ENCODE peak calls at places on chromosomes 6 and 20, in four cellular contexts. N is HCT116, H is MM.1S, Z is hepatocyte. G is an unnamed sample.

GRCh38 chr6:10513544-10513943 is 7.6 kb upstream of the GCNT2 start:
- DNase-seq in N (no peak), H (no peak), Z (no peak), G (no peak)

GRCh38 chr6:169812257-169812644 is 60.8 kb downstream of the ERMARD start:
- DNase-seq in N (no peak), Z (no peak), H (no peak), G (no peak)

GRCh38 chr20:62350098-62350628 is 16.9 kb downstream of the LAMA5 start:
- DNase-seq in N (peak; percentile 87), H (no peak), Z (peak; percentile 83), G (no peak)

GRCh38 chr6:52724406-52725121 is 38.7 kb downstream of the GSTA2 start:
- DNase-seq in N (peak; percentile 63), Z (peak; percentile 85), H (peak; percentile 82), G (peak; percentile 62)

GRCh38 chr6:26312096-26312463 is 52.9 kb upstream of the BTN3A2 start:
- DNase-seq in N (no peak), H (no peak), Z (no peak), G (no peak)

GRCh38 chr20:20465259-20465658 is 97.4 kb downstream of the INSM1 start:
- DNase-seq in N (no peak), Z (no peak), H (no peak), G (peak; percentile 13)

GRCh38 chr6:152897807-152898399 is 84.9 kb downstream of the FBXO5 start:
- DNase-seq in H (peak; percentile 46), Z (peak; percentile 70), N (peak; percentile 42), G (peak; percentile 49)

GRCh38 chr6:119620846-119621570 is 271.4 kb upstream of the MAN1A1 start:
- DNase-seq in Z (peak; percentile 22), H (no peak), N (peak; percentile 37), G (no peak)

GRCh38 chr6:5025911-5026819 is 22.3 kb upstream of the RPP40 start:
- DNase-seq in N (no peak), H (no peak), Z (peak; percentile 78), G (no peak)

GRCh38 chr6:113997106-113997505 is 26.2 kb upstream of the HDAC2 start:
- DNase-seq in N (peak; percentile 57), Z (no peak), H (no peak), G (no peak)

GRCh38 chr6:16276991-16277981 is 38.9 kb downstream of the GMPR start:
- DNase-seq in H (peak; percentile 57), N (peak; percentile 83), Z (peak; percentile 94), G (peak; percentile 7)

GRCh38 chr6:41770381-41771057 is 9.2 kb downstream of the FRS3 start:
- DNase-seq in Z (no peak), H (no peak), N (no peak), G (no peak)

GRCh38 chr20:5654557-5654956 is 95.6 kb upstream of the SHLD1 start:
- DNase-seq in Z (peak; percentile 65), H (no peak), N (no peak), G (no peak)

GRCh38 chr6:70135219-70135769 is 167.6 kb downstream of the COL9A1 start:
- DNase-seq in N (no peak), Z (no peak), H (no peak), G (no peak)

GRCh38 chr6:51753635-51754034 is 333.8 kb downstream of the PKHD1 start:
- DNase-seq in H (no peak), N (no peak), Z (peak; percentile 31), G (peak; percentile 4)

GRCh38 chr6:107665386-107665785 is 158.7 kb downstream of the SCML4 start:
- DNase-seq in Z (no peak), H (no peak), N (no peak), G (no peak)

GRCh38 chr20:53789913-53790675 is 196.5 kb upstream of the ZNF217 start:
- DNase-seq in N (no peak), Z (no peak), H (no peak), G (no peak)

GRCh38 chr20:53795170-53795569 is 201.5 kb upstream of the ZNF217 start:
- DNase-seq in N (no peak), Z (no peak), H (no peak), G (no peak)

GRCh38 chr20:53794529-53795115 is 201.0 kb upstream of the ZNF217 start:
- DNase-seq in H (no peak), Z (no peak), N (no peak), G (no peak)

GRCh38 chr20:53793783-53794383 is 200.2 kb upstream of the ZNF217 start:
- DNase-seq in H (no peak), N (no peak), Z (no peak), G (no peak)

GRCh38 chr20:53792946-53793536 is 199.4 kb upstream of the ZNF217 start:
- DNase-seq in Z (no peak), H (no peak), N (no peak), G (no peak)
- H2AFZ ChIP-seq in Z (no peak overlapping the region), H (no peak overlapping the region), N (no peak overlapping the region), G (no peak overlapping the region)

DNA sequence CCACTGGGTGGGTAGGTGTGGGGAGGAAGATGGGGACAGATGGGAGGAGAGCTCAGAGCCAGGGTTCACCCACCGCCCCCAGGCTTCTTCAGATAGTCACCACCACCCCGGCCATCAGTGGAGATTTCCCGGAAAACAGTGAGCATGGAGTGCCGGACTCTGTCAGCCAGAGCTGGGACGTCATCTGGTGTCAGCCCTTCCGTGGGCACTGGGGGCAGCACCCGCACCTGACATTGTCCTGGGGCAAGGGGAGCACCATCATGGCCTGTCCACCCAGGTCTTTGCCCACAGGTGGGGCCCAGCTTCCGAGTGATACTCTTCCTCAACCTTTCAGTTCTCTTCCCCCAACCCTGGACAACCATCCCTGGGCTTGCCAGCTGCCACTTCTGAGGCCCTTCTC is 4.8 kb downstream of the EGFL8 start:
- DNase-seq in N (no peak), Z (no peak), H (no peak), G (no peak)
- TF ChIP-seq CTCF in N (peak; percentile 8), Z (no peak), H (no peak), G (peak; percentile 31)

DNA sequence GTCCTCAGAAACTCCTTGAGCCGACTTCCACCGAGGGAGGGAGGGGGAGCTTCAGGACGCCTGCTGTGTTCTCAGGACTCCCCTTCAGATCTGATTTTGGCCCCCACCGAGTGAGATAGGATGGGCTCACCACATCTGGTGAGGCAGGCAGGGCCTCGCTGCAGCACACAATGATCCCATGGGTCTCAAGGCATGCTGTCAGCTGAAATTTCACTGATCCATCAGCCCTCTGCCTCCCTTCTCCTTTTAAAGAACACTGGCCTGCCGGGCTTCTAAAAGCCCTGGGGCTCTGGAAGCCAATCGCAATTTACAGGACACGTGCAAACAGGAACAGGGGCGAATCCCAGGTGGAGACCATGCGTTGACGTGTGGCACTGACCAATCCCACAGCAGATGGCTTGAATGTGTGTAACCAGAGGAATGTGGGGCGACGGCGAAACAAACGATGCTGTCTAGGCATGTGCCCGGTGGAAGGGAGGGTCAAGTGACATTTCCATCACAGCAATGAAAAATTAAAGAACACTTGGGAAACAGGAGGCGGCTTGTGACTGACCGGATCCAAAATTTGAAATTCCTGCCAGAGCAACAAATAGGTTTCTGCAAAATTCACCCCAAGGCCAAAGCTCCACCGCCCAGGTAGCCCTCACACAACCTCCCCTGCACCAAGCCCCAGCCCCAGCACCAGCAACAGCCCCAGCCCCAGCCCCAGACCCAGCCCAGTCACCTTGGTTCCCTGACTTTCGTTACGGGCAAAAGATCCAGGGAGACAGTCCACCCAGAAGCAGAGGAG is 167.1 kb upstream of the ZNF337 start:
- DNase-seq in Z (no peak), H (no peak), N (no peak), G (no peak)
- H2AFZ ChIP-seq in Z (no peak overlapping the region), H (peak overlapping the region; percentile 71), N (peak overlapping the region; percentile 72), G (no peak overlapping the region)

GRCh38 chr6:99612551-99613397 is 6.1 kb downstream of the PRDM13 start:
- DNase-seq in N (no peak), Z (no peak), H (no peak), G (no peak)

GRCh38 chr6:99613398-99613704 is 6.7 kb downstream of the PRDM13 start:
- DNase-seq in Z (peak; percentile 65), H (peak; percentile 48), N (no peak), G (peak; percentile 24)

GRCh38 chr6:99617131-99617530 is 10.5 kb downstream of the PRDM13 start:
- DNase-seq in Z (no peak), H (no peak), N (no peak), G (no peak)

GRCh38 chr6:99613705-99614429 is 7.2 kb downstream of the PRDM13 start:
- DNase-seq in H (peak; percentile 48), N (no peak), Z (peak; percentile 32), G (peak; percentile 16)

DNA sequence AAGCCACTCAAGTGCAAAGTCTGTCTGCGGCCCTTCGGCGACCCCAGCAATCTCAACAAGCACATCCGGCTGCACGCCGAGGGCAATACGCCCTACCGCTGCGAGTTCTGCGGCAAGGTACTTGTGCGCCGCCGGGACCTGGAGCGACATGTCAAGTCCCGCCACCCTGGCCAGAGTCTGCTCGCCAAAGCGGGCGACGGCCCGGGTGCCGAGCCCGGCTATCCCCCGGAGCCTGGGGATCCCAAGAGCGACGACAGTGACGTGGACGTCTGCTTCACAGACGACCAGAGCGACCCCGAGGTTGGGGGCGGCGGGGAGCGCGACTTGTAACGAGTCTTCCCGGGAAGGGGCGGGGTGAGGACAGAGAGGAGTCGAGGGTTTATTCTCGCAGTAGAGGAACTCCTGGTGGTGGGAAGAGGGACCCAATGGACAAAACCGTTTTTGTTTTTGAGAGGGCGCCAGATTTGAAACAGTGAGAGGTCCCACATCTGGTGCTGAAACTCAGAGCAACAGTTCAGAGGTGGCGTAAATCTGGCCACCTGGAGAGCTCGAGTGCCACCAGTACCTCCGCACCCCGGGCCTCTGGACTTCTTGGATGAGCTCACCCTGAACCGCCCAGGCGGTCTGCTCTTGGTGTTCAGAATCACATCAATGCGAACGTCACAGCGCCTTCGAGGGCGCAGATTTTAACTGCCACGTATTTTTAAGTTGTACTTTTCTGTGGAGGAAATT is 8.0 kb downstream of the PRDM13 start:
- DNase-seq in H (peak; percentile 62), Z (peak; percentile 29), N (no peak), G (no peak)
- TF ChIP-seq CTCF in H (no peak), Z (peak; percentile 8), N (no peak), G (no peak)

G was measured in OCI-LY7.